ENCODE peak calls at places on chromosome 3, in nine cellular contexts. X is myocyte; B is activated CD4-positive, alpha-beta T cell treated with anti-CD3 and anti-CD28 coated beads, Interleukin-2, amount 10 ng/mL, durations not matched to agents 7 days and 5 days; Y is OCI-LY7; K is activated gamma-delta T cell treated with Interleukin-2 at 50 U/mL for 16 hours; A is NCI-H1092 treated with DMSO at 0.1 percent for 48 hours; U is mesothelial cell of epicardium; R is T-helper 9 cell; M is AG08395. L is an unnamed sample.

GRCh38 chr3:42600958-42601675 is 631 bp downstream of the NKTR start:
- DNase-seq in B (peak; percentile 63), M (peak; percentile 55), X (peak; percentile 68), R (no peak), U (peak; percentile 33), Y (peak; percentile 68), K (peak; percentile 43), A (peak; percentile 56), L (no peak)

GRCh38 chr3:124202754-124203153 is 210.8 kb upstream of the ROPN1 start:
- DNase-seq in A (peak; percentile 62), R (no peak), U (no peak), X (no peak), Y (no peak), K (no peak), B (no peak), M (peak; percentile 67), L (no peak)

GRCh38 chr3:95894820-95895219 is 919.6 kb upstream of the EPHA6 start:
- DNase-seq in Y (no peak), R (no peak), M (no peak), B (no peak), A (no peak), X (no peak), K (no peak), U (no peak), L (no peak)

GRCh38 chr3:195212033-195212748 is 58.8 kb downstream of the XXYLT1 start:
- DNase-seq in Y (no peak), B (no peak), U (no peak), M (no peak), X (no peak), A (no peak), K (no peak), R (no peak), L (no peak)

GRCh38 chr3:47525617-47526016 is 12.1 kb upstream of the ELP6 start:
- DNase-seq in M (no peak), Y (no peak), R (no peak), B (no peak), X (peak; percentile 27), K (no peak), A (no peak), U (no peak), L (no peak)

GRCh38 chr3:101816215-101817149 is 32.8 kb upstream of the NFKBIZ start:
- DNase-seq in Y (no peak), U (no peak), R (no peak), M (peak; percentile 8), A (no peak), K (no peak), X (no peak), B (no peak), L (no peak)

GRCh38 chr3:188330138-188330537 is 176.2 kb downstream of the LPP start:
- DNase-seq in U (no peak), A (no peak), R (no peak), X (no peak), B (no peak), Y (no peak), M (no peak), K (no peak), L (no peak)

GRCh38 chr3:140505876-140506275 is 172.0 kb upstream of the TRIM42 start:
- DNase-seq in U (no peak), R (no peak), Y (no peak), B (no peak), A (no peak), M (no peak), K (no peak), X (peak; percentile 41), L (no peak)

GRCh38 chr3:143170043-143170442 is 50.5 kb downstream of the CHST2 start:
- DNase-seq in K (no peak), A (no peak), R (no peak), Y (no peak), M (no peak), B (no peak), U (no peak), X (no peak), L (no peak)

GRCh38 chr3:136750209-136750921 is 1.8 kb downstream of the STAG1 start:
- DNase-seq in R (no peak), M (no peak), B (peak; percentile 29), A (no peak), Y (peak; percentile 51), U (no peak), K (no peak), X (no peak), L (peak; percentile 11)

GRCh38 chr3:89571298-89571697 is 463.9 kb downstream of the EPHA3 start:
- DNase-seq in R (no peak), Y (no peak), B (no peak), U (no peak), X (peak; percentile 15), A (peak; percentile 1), M (no peak), K (no peak), L (no peak)

GRCh38 chr3:25471081-25471768 is 43.2 kb downstream of the RARB start:
- DNase-seq in M (peak; percentile 10), U (no peak), B (no peak), A (no peak), K (no peak), Y (no peak), X (no peak), R (no peak), L (no peak)

GRCh38 chr3:180615954-180616353 is 14.0 kb downstream of the TTC14 start:
- DNase-seq in U (no peak), M (no peak), R (no peak), X (no peak), A (no peak), K (no peak), B (no peak), Y (no peak), L (no peak)

GRCh38 chr3:151203053-151203420 is at the start of gene GPR171:
- DNase-seq in U (no peak), K (peak; percentile 65), A (no peak), Y (no peak), M (no peak), R (peak; percentile 43), X (no peak), B (peak; percentile 83), L (no peak)

GRCh38 chr3:194265505-194265892 is 85.6 kb downstream of the CPN2 start:
- DNase-seq in U (no peak), B (no peak), R (no peak), Y (no peak), M (peak; percentile 86), X (peak; percentile 98), A (peak; percentile 41), K (no peak), L (no peak)

GRCh38 chr3:165378761-165379160 is 182.6 kb upstream of the SLITRK3 start:
- DNase-seq in K (no peak), X (no peak), A (no peak), R (no peak), Y (no peak), B (no peak), M (no peak), U (no peak), L (no peak)

GRCh38 chr3:98809561-98809960 is 46.4 kb downstream of the ST3GAL6 start:
- DNase-seq in A (no peak), B (no peak), X (peak; percentile 35), Y (no peak), K (no peak), R (no peak), M (no peak), U (no peak), L (no peak)

GRCh38 chr3:86785381-86785780 is 205.6 kb downstream of the VGLL3 start:
- DNase-seq in B (no peak), U (no peak), X (peak; percentile 53), M (peak; percentile 53), A (no peak), Y (no peak), K (no peak), R (no peak), L (peak; percentile 5)

GRCh38 chr3:77931272-77932009 is 891.5 kb downstream of the ROBO2 start:
- DNase-seq in R (no peak), B (no peak), U (no peak), X (no peak), Y (no peak), K (no peak), M (no peak), A (peak; percentile 90), L (peak; percentile 53)

GRCh38 chr3:37625051-37625450 is 236.6 kb upstream of the CTDSPL start:
- DNase-seq in K (no peak), U (no peak), A (no peak), M (no peak), B (no peak), R (no peak), Y (no peak), X (no peak), L (no peak)

GRCh38 chr3:111173328-111173900 is 101.8 kb downstream of the NECTIN3 start:
- DNase-seq in K (no peak), X (no peak), A (no peak), B (no peak), U (no peak), Y (no peak), R (no peak), M (no peak), L (peak; percentile 57)

GRCh38 chr3:112775011-112775742 is 71.5 kb downstream of the CD200R1L start:
- DNase-seq in M (peak; percentile 38), K (no peak), U (no peak), X (no peak), Y (no peak), A (no peak), B (no peak), R (no peak), L (no peak)

GRCh38 chr3:69385033-69385722 is 710 bp downstream of the FRMD4B start:
- DNase-seq in Y (no peak), X (no peak), U (no peak), R (no peak), B (no peak), M (no peak), K (no peak), A (no peak), L (no peak)